ENCODE peak calls at places on chromosomes 11 and 22, in nine cellular contexts. N, H, S, J, E, Z, X, G and V are unnamed samples.

GRCh38 chr11:67498544-67498972 is 6.6 kb downstream of the PITPNM1 start:
- DNase-seq in G (no peak), N (no peak), X (no peak), Z (no peak), H (no peak), J (no peak), S (no peak), E (no peak), V (peak; percentile 72)

GRCh38 chr11:118913411-118914125 is 12.2 kb downstream of the BCL9L start:
- DNase-seq in Z (no peak), J (no peak), N (no peak), S (peak; percentile 52), H (no peak), E (no peak), X (no peak), G (no peak), V (no peak)

GRCh38 chr11:84218318-84218717 is 932.2 kb upstream of the CCDC90B start:
- DNase-seq in Z (no peak), G (no peak), X (no peak), H (no peak), N (no peak), S (no peak), J (no peak), E (peak; percentile 7), V (no peak)

GRCh38 chr11:70270877-70271634 is 566 bp downstream of the PPFIA1 start:
- DNase-seq in X (peak; percentile 56), E (peak; percentile 61), H (peak; percentile 59), N (no peak), S (peak; percentile 46), J (peak; percentile 34), Z (peak; percentile 40), G (peak; percentile 48), V (no peak)

GRCh38 chr11:35845860-35846259 is 98.0 kb upstream of the LDLRAD3 start:
- DNase-seq in N (no peak), X (peak; percentile 35), S (no peak), E (peak; percentile 25), J (no peak), G (no peak), H (no peak), Z (no peak), V (no peak)

GRCh38 chr22:38728899-38729796 is 23.4 kb downstream of the GTPBP1 start:
- DNase-seq in G (no peak), S (no peak), H (no peak), X (peak; percentile 28), E (no peak), J (no peak), N (no peak), Z (no peak), V (no peak)

GRCh38 chr11:61885166-61885778 is 6.1 kb downstream of the FADS3 start:
- DNase-seq in Z (no peak), X (no peak), J (no peak), N (no peak), G (no peak), E (no peak), S (no peak), H (no peak), V (no peak)

GRCh38 chr22:31126869-31127175 is 4.1 kb downstream of the INPP5J start:
- DNase-seq in X (no peak), H (no peak), G (no peak), Z (no peak), S (no peak), E (no peak), J (no peak), N (no peak), V (no peak)

GRCh38 chr22:48404801-48405447 is 1422.7 kb downstream of the BRD1 start:
- DNase-seq in Z (no peak), H (no peak), X (no peak), N (no peak), S (peak; percentile 31), J (no peak), G (no peak), E (no peak), V (no peak)

GRCh38 chr11:69630009-69630870 is 10.7 kb upstream of the CCND1 start:
- DNase-seq in N (no peak), Z (no peak), S (no peak), E (peak; percentile 40), H (no peak), G (peak; percentile 16), J (no peak), X (peak; percentile 50), V (no peak)

GRCh38 chr11:33723238-33723881 is 12.9 kb downstream of the CD59 start:
- DNase-seq in Z (peak; percentile 92), J (no peak), H (peak; percentile 97), X (peak; percentile 88), G (no peak), E (peak; percentile 99), S (no peak), N (no peak), V (no peak)

GRCh38 chr11:83793332-83793731 is 507.2 kb upstream of the CCDC90B start:
- DNase-seq in E (no peak), G (no peak), H (no peak), J (no peak), N (no peak), Z (no peak), X (no peak), S (no peak), V (no peak)

GRCh38 chr22:46150615-46151423 is 493 bp downstream of the PPARA start:
- DNase-seq in N (no peak), X (peak; percentile 40), J (peak; percentile 42), E (no peak), Z (peak; percentile 9), H (no peak), S (peak; percentile 60), G (peak; percentile 13), V (no peak)

GRCh38 chr11:106384429-106384828 is 307.0 kb downstream of the AASDHPPT start:
- DNase-seq in H (no peak), J (no peak), G (no peak), Z (peak; percentile 13), E (no peak), N (no peak), X (no peak), S (no peak), V (no peak)

GRCh38 chr11:57493507-57494503 is 21.7 kb downstream of the SLC43A1 start:
- DNase-seq in G (peak; percentile 91), H (peak; percentile 31), J (peak; percentile 64), N (no peak), S (no peak), X (peak; percentile 53), Z (peak; percentile 18), E (no peak), V (no peak)

GRCh38 chr11:94676769-94677168 is 91.4 kb upstream of the AMOTL1 start:
- DNase-seq in H (no peak), E (no peak), S (no peak), G (no peak), N (no peak), X (no peak), Z (no peak), J (no peak), V (no peak)

GRCh38 chr22:30183861-30184278 is 62.7 kb downstream of the LIF start:
- DNase-seq in G (no peak), H (peak; percentile 61), J (no peak), N (no peak), Z (peak; percentile 81), E (no peak), S (no peak), X (peak; percentile 48), V (no peak)

GRCh38 chr11:15690326-15690725 is 575.6 kb downstream of the INSC start:
- DNase-seq in X (no peak), G (no peak), Z (no peak), E (no peak), S (no peak), J (no peak), H (no peak), N (no peak), V (no peak)

GRCh38 chr11:65719887-65720236 is 736 bp downstream of the RNASEH2C start:
- DNase-seq in N (no peak), G (peak; percentile 51), H (peak; percentile 50), E (peak; percentile 52), J (no peak), S (no peak), Z (peak; percentile 62), X (peak; percentile 71), V (no peak)

GRCh38 chr11:85745626-85746025 is 59.6 kb upstream of the CCDC89 start:
- DNase-seq in N (no peak), S (no peak), J (no peak), X (no peak), Z (no peak), H (no peak), E (no peak), G (no peak), V (no peak)

GRCh38 chr11:107562647-107563208 is 2.8 kb downstream of the ALKBH8 start:
- DNase-seq in H (peak; percentile 87), S (no peak), X (peak; percentile 98), G (no peak), J (no peak), Z (peak; percentile 82), N (no peak), E (peak; percentile 92), V (no peak)